ENCODE peak calls at places on chromosomes 12 and 14, in seven cellular contexts. J is mesendoderm, I is H1, L is IMR-90, S is H9, T is trophoblast cell, R is mesenchymal stem cell. H is an unnamed sample. For H3K79me1, the result is how much of the 10 kb centered on the place peaks cover.

GRCh38 chr14:60839057-60839456 is 104.5 kb downstream of the MNAT1 start:
- DNase-seq in J (no peak), I (no peak), L (no peak), S (no peak), T (no peak), R (no peak), H (no peak)

GRCh38 chr12:2465681-2466080 is 329.1 kb upstream of the FKBP4 start:
- DNase-seq in J (no peak), I (no peak), L (no peak), S (no peak), T (no peak), R (no peak), H (no peak)

GRCh38 chr12:122851820-122852219 is 16.6 kb downstream of the HIP1R start:
- DNase-seq in J (no peak), I (no peak), L (peak), S (no peak), T (no peak), R (peak), H (no peak)

GRCh38 chr14:71308671-71309070 is 401.4 kb downstream of the PCNX1 start:
- DNase-seq in J (no peak), I (no peak), L (no peak), S (no peak), T (no peak), R (no peak), H (no peak)

GRCh38 chr12:52232233-52232915 is 669 bp upstream of the KRT7 start:
- DNase-seq in J (peak), I (no peak), L (no peak), S (no peak), T (peak), R (no peak), H (no peak)

GRCh38 chr14:102140027-102140749 is 491 bp downstream of the WDR20 start:
- DNase-seq in J (peak), I (peak), L (no peak), S (peak), T (peak), R (peak), H (peak)

GRCh38 chr12:6871052-6871957 is 1.8 kb downstream of the SPSB2 start:
- DNase-seq in J (peak), I (peak), L (no peak), S (peak), T (peak), R (peak), H (no peak)

GRCh38 chr14:77458249-77458950 is 507 bp downstream of the AHSA1 start:
- DNase-seq in J (peak), I (no peak), L (peak), S (peak), T (peak), R (peak), H (no peak)

GRCh38 chr14:58772814-58773620 is 135.3 kb downstream of the DACT1 start:
- DNase-seq in J (peak), I (no peak), L (peak), S (peak), T (no peak), R (peak), H (no peak)

GRCh38 chr14:32560213-32560857 is 231.2 kb downstream of the AKAP6 start:
- DNase-seq in J (peak), I (peak), L (peak), S (peak), T (peak), R (peak), H (peak)

GRCh38 chr14:104370256-104370870 is 209.2 kb upstream of the C14orf180 start:
- DNase-seq in J (peak), I (peak), L (no peak), S (peak), T (no peak), R (no peak), H (no peak)

GRCh38 chr12:53441040-53441833 is at the start of gene PRR13:
- DNase-seq in J (peak), I (peak), L (peak), S (peak), T (peak), R (peak), H (peak)

GRCh38 chr12:73106296-73106695 is 834.1 kb downstream of the TRHDE start:
- DNase-seq in J (peak), I (no peak), L (no peak), S (peak), T (peak), R (no peak), H (no peak)

GRCh38 chr12:43979450-43979849 is 143.6 kb downstream of the TMEM117 start:
- DNase-seq in J (no peak), I (no peak), L (no peak), S (no peak), T (no peak), R (no peak), H (no peak)

GRCh38 chr14:68966872-68967301 is 12.2 kb downstream of the ACTN1 start:
- DNase-seq in J (no peak), I (no peak), L (no peak), S (no peak), T (no peak), R (no peak), H (no peak)

GRCh38 chr14:28142400-28143015 is 624.1 kb upstream of the FOXG1 start:
- DNase-seq in J (peak), I (no peak), L (no peak), S (no peak), T (no peak), R (no peak), H (no peak)

GRCh38 chr14:103232831-103233319 is 101.2 kb upstream of the EIF5 start:
- DNase-seq in J (no peak), I (no peak), L (no peak), S (no peak), T (no peak), R (no peak), H (no peak)

GRCh38 chr14:49879683-49880204 is 13.1 kb upstream of the ARF6 start:
- DNase-seq in J (peak), I (peak), L (peak), S (peak), T (peak), R (peak), H (no peak)

GRCh38 chr12:124283326-124283725 is 11.6 kb upstream of the RFLNA start:
- DNase-seq in J (no peak), I (no peak), L (no peak), S (no peak), T (no peak), R (no peak), H (no peak)

GRCh38 chr12:111314949-111315539 is 53.9 kb downstream of the PHETA1 start:
- DNase-seq in J (no peak), I (no peak), L (no peak), S (no peak), T (no peak), R (no peak), H (no peak)

GRCh38 chr12:10033783-10034381 is 3.4 kb downstream of the CLEC9A start:
- DNase-seq in J (no peak), I (no peak), L (peak), S (no peak), T (no peak), R (peak), H (no peak)

GRCh38 chr12:50195832-50196231 is 28.7 kb upstream of the CERS5 start:
- DNase-seq in J (no peak), I (no peak), L (no peak), S (no peak), T (no peak), R (no peak), H (no peak)

GRCh38 chr12:32051511-32052299 is 54.9 kb upstream of the BICD1 start:
- DNase-seq in J (peak), I (no peak), L (peak), S (no peak), T (peak), R (peak), H (no peak)

GRCh38 chr14:85165091-85165490 is 364.9 kb upstream of the FLRT2 start:
- DNase-seq in J (no peak), I (no peak), L (no peak), S (no peak), T (no peak), R (no peak), H (no peak)

GRCh38 chr14:44989497-44990440 is 27.8 kb downstream of the TOGARAM1 start:
- DNase-seq in J (peak), I (no peak), L (no peak), S (no peak), T (no peak), R (no peak), H (no peak)

GRCh38 chr14:80762829-80763228 is 178.7 kb downstream of the CEP128 start:
- DNase-seq in J (no peak), I (no peak), L (peak), S (no peak), T (no peak), R (no peak), H (no peak)

GRCh38 chr14:55599250-55599879 is 19.4 kb downstream of the KTN1 start:
- DNase-seq in J (no peak), I (no peak), L (no peak), S (no peak), T (peak), R (no peak), H (no peak)

GRCh38 chr12:22979854-22980253 is 354.9 kb downstream of the ETNK1 start:
- DNase-seq in J (no peak), I (no peak), L (no peak), S (no peak), T (no peak), R (no peak), H (no peak)

GRCh38 chr14:92440345-92441003 is 73.1 kb upstream of the RIN3 start:
- DNase-seq in J (no peak), I (no peak), L (no peak), S (no peak), T (no peak), R (no peak), H (no peak)
- H3K18ac ChIP-seq in J (no peak), I (no peak), L (no peak), S (no peak), T (no peak), R (no peak), H (no peak)

GRCh38 chr12:96773031-96773430 is 134.0 kb upstream of the NEDD1 start:
- DNase-seq in J (no peak), I (no peak), L (no peak), S (no peak), T (no peak), R (no peak), H (no peak)
- H3K79me1 ChIP-seq in J (under half), I (under half), L (under half), S (under half), T (under half), R (under half), H (under half)

GRCh38 chr12:93968518-93968917 is 179.9 kb upstream of the PLXNC1 start:
- DNase-seq in J (no peak), I (no peak), L (no peak), S (no peak), T (no peak), R (no peak), H (no peak)
- H3K4me2 ChIP-seq in J (no peak), I (no peak), L (no peak), S (no peak), T (no peak), R (no peak), H (no peak)

GRCh38 chr14:93301821-93302447 is 30.9 kb downstream of the BTBD7 start:
- DNase-seq in J (peak), I (no peak), L (no peak), S (peak), T (peak), R (peak), H (no peak)
- H3K18ac ChIP-seq in J (peak), I (no peak), L (no peak), S (no peak), T (peak), R (no peak), H (no peak)

H was measured in neuronal stem cell.